ENCODE peak calls at places on chromosome 11, in four cellular contexts. A is tibial artery, V is right lobe of liver, M is adipocyte. T is an unnamed sample. For H3K4me1, the result is how much of the 10 kb centered on the place peaks cover.

GRCh38 chr11:64546176-64546575 is 44.8 kb upstream of the SLC22A12 start:
- DNase-seq in M (no peak), V (no peak), A (no peak), T (no peak)

GRCh38 chr11:110711776-110712642 is at the start of gene ARHGAP20:
- DNase-seq in A (peak), M (peak), V (peak), T (peak)

GRCh38 chr11:1871531-1871930 is 18.6 kb downstream of the LSP1 start:
- DNase-seq in V (peak), M (no peak), A (no peak), T (no peak)

GRCh38 chr11:76267563-76267962 is 61.3 kb upstream of the WNT11 start:
- DNase-seq in V (no peak), M (peak), A (no peak), T (no peak)

GRCh38 chr11:70815485-70815832 is 417.1 kb downstream of the CTTN start:
- DNase-seq in V (no peak), A (no peak), M (no peak), T (no peak)

GRCh38 chr11:5818245-5818865 is 9.6 kb downstream of the OR52N2 start:
- DNase-seq in A (no peak), V (no peak), M (peak), T (no peak)

GRCh38 chr11:108016647-108017046 is 7.9 kb downstream of the CUL5 start:
- DNase-seq in A (no peak), M (no peak), V (no peak), T (no peak)

GRCh38 chr11:44110231-44110679 is 14.8 kb downstream of the EXT2 start:
- DNase-seq in M (peak), A (no peak), V (peak), T (no peak)

GRCh38 chr11:665707-666281 is 28.7 kb downstream of the DRD4 start:
- DNase-seq in A (no peak), V (no peak), M (peak), T (no peak)

GRCh38 chr11:109706940-109707339 is 284.9 kb downstream of the C11orf87 start:
- DNase-seq in M (no peak), A (no peak), V (no peak), T (no peak)

GRCh38 chr11:68020575-68020974 is 9.9 kb upstream of the NDUFS8 start:
- DNase-seq in V (no peak), A (no peak), M (peak), T (no peak)

GRCh38 chr11:123450593-123450992 is 20.5 kb downstream of the GRAMD1B start:
- DNase-seq in M (no peak), A (no peak), V (no peak), T (no peak)

GRCh38 chr11:111307472-111308108 is 9.2 kb downstream of the POU2AF3 start:
- DNase-seq in V (no peak), M (no peak), A (no peak), T (no peak)

GRCh38 chr11:10894666-10895065 is 36.8 kb upstream of the ZBED5 start:
- DNase-seq in M (no peak), V (no peak), A (no peak), T (no peak)

GRCh38 chr11:14746857-14747256 is 103.3 kb downstream of the PDE3B start:
- DNase-seq in M (no peak), V (no peak), A (no peak), T (no peak)

GRCh38 chr11:116557261-116557660 is 215.5 kb downstream of the BUD13 start:
- DNase-seq in M (no peak), V (no peak), A (no peak), T (no peak)

GRCh38 chr11:117316197-117316961 is at the start of gene BACE1:
- DNase-seq in M (peak), A (peak), V (peak), T (peak)

GRCh38 chr11:14578551-14578956 is 58.4 kb upstream of the PSMA1 start:
- DNase-seq in M (peak), A (no peak), V (no peak), T (no peak)

GRCh38 chr11:36375348-36376314 is 79.5 kb downstream of the PRR5L start:
- DNase-seq in M (no peak), V (no peak), A (no peak), T (no peak)

GRCh38 chr11:12213920-12214319 is 103.5 kb downstream of the MICAL2 start:
- DNase-seq in A (no peak), V (no peak), M (peak), T (no peak)

GRCh38 chr11:102312656-102313055 is 4.6 kb upstream of the BIRC3 start:
- DNase-seq in A (no peak), V (no peak), M (peak), T (no peak)

GRCh38 chr11:11701070-11701469 is 79.3 kb upstream of the GALNT18 start:
- DNase-seq in M (peak), A (no peak), V (no peak), T (no peak)

GRCh38 chr11:62794201-62794775 is 2.5 kb upstream of the TMEM223 start:
- DNase-seq in A (no peak), M (no peak), V (no peak), T (no peak)

GRCh38 chr11:130427581-130428211 is 713 bp downstream of the ADAMTS8 start:
- DNase-seq in A (no peak), V (no peak), M (peak), T (no peak)
- H3K4me3 ChIP-seq in A (peak), V (peak), M (peak), T (no peak)

GRCh38 chr11:46382644-46383403 is 1.4 kb downstream of the MDK start:
- DNase-seq in A (no peak), M (peak), V (no peak), T (no peak)

GRCh38 chr11:46383404-46383758 is 1.9 kb downstream of the MDK start:
- DNase-seq in V (no peak), M (no peak), A (no peak), T (no peak)

GRCh38 chr11:46385169-46386004 is 3.9 kb downstream of the MDK start:
- DNase-seq in M (no peak), A (no peak), V (no peak), T (no peak)

GRCh38 chr11:46386005-46386331 is 4.5 kb downstream of the MDK start:
- DNase-seq in V (no peak), A (no peak), M (no peak), T (no peak)

DNA sequence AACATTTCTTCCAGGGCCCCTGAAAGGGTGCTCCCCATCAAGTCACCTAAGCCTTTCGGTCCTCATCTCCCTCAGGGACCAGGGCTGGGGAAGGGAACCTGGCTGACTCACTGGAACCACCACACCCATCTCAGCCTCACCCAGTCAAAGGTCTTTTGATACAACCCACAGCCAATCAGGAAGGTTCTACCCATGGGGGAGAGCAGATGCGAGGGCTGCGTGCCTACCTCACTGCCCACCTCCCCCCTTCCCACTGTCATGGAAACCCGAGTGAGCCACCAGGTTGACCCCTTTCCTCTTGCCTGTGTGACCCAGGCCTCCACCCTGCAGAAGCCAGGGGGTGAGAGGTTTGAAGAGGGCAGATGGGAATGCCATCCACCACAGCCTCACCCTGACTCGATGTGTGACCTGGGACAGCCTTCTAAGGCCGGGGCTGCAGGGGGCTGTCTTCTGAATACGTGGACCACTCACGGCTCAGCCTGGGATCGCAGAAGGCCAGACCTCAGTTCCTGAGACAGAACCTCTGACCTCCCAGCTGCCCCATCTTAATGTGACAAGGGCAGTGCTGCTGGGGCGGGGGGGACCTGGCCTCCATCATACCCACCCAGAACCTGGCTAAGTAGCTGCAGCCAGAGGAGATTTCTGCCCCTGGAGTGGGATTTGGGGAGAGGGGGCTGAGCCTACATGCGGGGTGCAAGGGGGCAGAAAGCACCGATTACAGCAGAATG is 2.7 kb downstream of the MDK start:
- DNase-seq in V (no peak), A (no peak), M (no peak), T (no peak)
- H3K4me1 ChIP-seq in V (under half), A (under half), M (under half), T (under half)

DNA sequence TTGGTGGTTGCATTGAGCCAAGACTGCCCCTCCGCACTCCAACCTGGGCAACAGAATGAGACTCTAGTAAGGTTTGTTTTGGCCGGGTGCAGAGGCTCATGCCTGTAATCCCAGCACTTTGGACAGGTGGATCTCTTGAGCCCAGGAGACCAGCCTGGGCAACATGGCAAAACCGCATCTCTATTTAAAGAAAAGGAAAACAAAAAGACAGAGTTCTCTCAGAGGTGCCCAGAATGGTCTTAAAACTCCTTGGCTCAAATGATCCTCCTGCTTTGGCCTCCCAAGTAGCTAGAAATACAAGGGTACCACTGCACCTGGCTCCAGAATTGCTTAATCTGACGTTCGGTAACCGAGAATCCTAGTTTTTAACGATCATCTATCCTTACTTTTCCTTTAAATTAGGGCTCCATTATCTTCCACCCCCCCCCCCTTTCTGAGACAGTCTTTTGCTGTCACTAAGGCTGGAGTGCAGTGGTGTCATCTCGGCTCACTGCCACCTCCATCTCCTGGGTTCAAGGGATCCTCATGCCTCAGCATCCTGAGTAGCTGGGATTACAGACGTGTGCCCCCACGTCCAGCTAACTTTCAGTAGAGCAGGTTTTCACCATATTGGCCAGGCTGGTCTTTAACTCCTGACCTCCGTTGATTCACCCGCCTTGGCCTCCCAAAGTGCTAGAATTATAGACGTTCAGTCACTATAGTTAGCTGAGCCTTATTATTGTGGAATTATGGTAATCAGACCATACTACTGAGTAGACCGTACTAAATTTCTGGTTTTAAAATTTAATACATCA is 1.7 kb downstream of the RPS25 start:
- DNase-seq in M (no peak), A (no peak), V (no peak), T (no peak)
- H3K4me3 ChIP-seq in M (peak), A (peak), V (no peak), T (no peak)

GRCh38 chr11:77416357-77416756 is 57.5 kb downstream of the PAK1 start:
- DNase-seq in A (no peak), M (no peak), V (no peak), T (no peak)
- H3K4me1 ChIP-seq in A (under half), M (under half), V (under half), T (under half)

T was measured in mucosa of descending colon.